ENCODE peak calls at places on chromosomes 11 and 22, in seven cellular contexts. K is right lobe of liver; V is stromal cell of bone marrow; D is AG09309; Q is stimulated activated CD4-positive, alpha-beta T cell treated with anti-CD3 and anti-CD28 coated beads, Interleukin-15, amount 100 ng/mL, for 24 hours; O is effector CD4-positive, alpha-beta T cell; W is amygdala. Y is an unnamed sample.

GRCh38 chr22:43375951-43376455 is 32.8 kb upstream of the SCUBE1 start:
- DNase-seq in O (no peak), W (no peak), V (no peak), Q (no peak), D (no peak), K (no peak), Y (no peak)

GRCh38 chr11:85685820-85686459 is at the start of gene CCDC89:
- DNase-seq in K (peak; percentile 59), O (no peak), D (peak; percentile 73), Q (no peak), V (peak; percentile 99), W (peak; percentile 71), Y (no peak)

GRCh38 chr11:71098776-71099175 is 153.6 kb downstream of the SHANK2 start:
- DNase-seq in D (no peak), Q (no peak), V (no peak), W (no peak), O (no peak), K (no peak), Y (no peak)

GRCh38 chr11:119476666-119477331 is 53.8 kb upstream of the THY1 start:
- DNase-seq in O (no peak), Q (no peak), K (no peak), D (no peak), V (no peak), W (no peak), Y (no peak)

GRCh38 chr22:32048069-32048468 is 5.0 kb downstream of the SLC5A1 start:
- DNase-seq in W (no peak), D (no peak), K (no peak), O (no peak), V (no peak), Q (no peak), Y (no peak)

GRCh38 chr11:63745304-63746170 is 23.0 kb downstream of the ZFTA start:
- DNase-seq in Q (no peak), W (no peak), V (no peak), O (no peak), D (no peak), K (no peak), Y (no peak)

GRCh38 chr22:22714600-22715361 is 70.4 kb downstream of the GGTLC2 start:
- DNase-seq in V (no peak), O (no peak), K (no peak), W (no peak), Q (no peak), D (no peak), Y (no peak)

GRCh38 chr11:133545199-133545709 is 13.0 kb upstream of the OPCML start:
- DNase-seq in K (no peak), O (no peak), V (no peak), W (no peak), D (no peak), Q (no peak), Y (peak; percentile 25)

GRCh38 chr11:126354631-126355323 is 709 bp upstream of the ST3GAL4 start:
- DNase-seq in D (no peak), W (no peak), K (no peak), V (no peak), Q (no peak), O (no peak), Y (peak; percentile 28)